ENCODE peak calls at places on chromosomes 7 and 10, in ten cellular contexts. A is brain microvascular endothelial cell, E is AG20443, U is kidney, M is transverse colon, S is T47D, Z is amniotic stem cell, W is HAP-1, D is right lobe of liver, V is Caco-2. J is an unnamed sample.

GRCh38 chr10:112732277-112732891 is 217.7 kb upstream of the TCF7L2 start:
- DNase-seq in A (no peak), E (peak), U (no peak), M (no peak), S (no peak), Z (no peak), W (peak), D (no peak), V (no peak), J (no peak)

GRCh38 chr7:151783958-151784575 is 92.8 kb downstream of the PRKAG2 start:
- DNase-seq in A (no peak), E (no peak), U (peak), M (no peak), S (no peak), Z (no peak), W (no peak), D (no peak), V (no peak), J (no peak)

GRCh38 chr10:128257404-128257803 is 131.2 kb upstream of the MKI67 start:
- DNase-seq in A (no peak), E (no peak), U (no peak), M (no peak), S (no peak), Z (no peak), W (no peak), D (no peak), V (no peak), J (no peak)

GRCh38 chr7:22920664-22921063 is 93.3 kb downstream of the HYCC1 start:
- DNase-seq in A (no peak), E (no peak), U (no peak), M (no peak), S (peak), Z (no peak), W (no peak), D (no peak), V (no peak), J (no peak)

GRCh38 chr7:105011771-105012502 is 2.1 kb upstream of the KMT2E start:
- DNase-seq in A (no peak), E (no peak), U (no peak), M (peak), S (no peak), Z (no peak), W (no peak), D (peak), V (peak), J (no peak)

GRCh38 chr10:43138757-43139241 is 554 bp downstream of the CSGALNACT2 start:
- DNase-seq in A (peak), E (peak), U (no peak), M (peak), S (peak), Z (no peak), W (peak), D (no peak), V (no peak), J (no peak)

GRCh38 chr7:86814980-86815379 is 171.3 kb downstream of the GRM3 start:
- DNase-seq in A (no peak), E (peak), U (no peak), M (no peak), S (peak), Z (no peak), W (peak), D (no peak), V (peak), J (peak)

GRCh38 chr10:668786-669485 is 20.5 kb downstream of the DIP2C start:
- DNase-seq in A (no peak), E (no peak), U (no peak), M (peak), S (no peak), Z (no peak), W (no peak), D (no peak), V (no peak), J (no peak)

GRCh38 chr10:36788152-36788551 is 337.2 kb upstream of the ANKRD30A start:
- DNase-seq in A (no peak), E (no peak), U (no peak), M (no peak), S (no peak), Z (no peak), W (no peak), D (no peak), V (no peak), J (no peak)

GRCh38 chr10:66835400-66835799 is 90.4 kb upstream of the LRRTM3 start:
- DNase-seq in A (no peak), E (no peak), U (no peak), M (no peak), S (no peak), Z (no peak), W (no peak), D (no peak), V (no peak), J (no peak)

GRCh38 chr10:87842220-87842641 is 21.1 kb downstream of the KLLN start:
- DNase-seq in A (no peak), E (no peak), U (no peak), M (peak), S (no peak), Z (no peak), W (no peak), D (no peak), V (peak), J (peak)

GRCh38 chr7:8433477-8434289 is at the start of gene NXPH1:
- DNase-seq in A (no peak), E (peak), U (peak), M (no peak), S (peak), Z (no peak), W (peak), D (peak), V (peak), J (no peak)

GRCh38 chr10:21292763-21293517 is 232.5 kb downstream of the SKIDA1 start:
- DNase-seq in A (peak), E (peak), U (peak), M (peak), S (peak), Z (peak), W (peak), D (peak), V (peak), J (no peak)

GRCh38 chr10:14757394-14757793 is 17.3 kb downstream of the FAM107B start:
- DNase-seq in A (no peak), E (no peak), U (no peak), M (no peak), S (no peak), Z (no peak), W (no peak), D (no peak), V (no peak), J (no peak)